ENCODE peak calls at places on chromosomes 3 and 15, in four cellular contexts. One of them, this sample, is unnamed.

GRCh38 chr3:168455814-168456213 is 360.1 kb upstream of the GOLIM4 start:
- ATAC-seq in upper lobe of left lung: no peak
- ATAC-seq in HepG2: no peak
- ATAC-seq in GM12878: peak
- ATAC-seq in this sample: no peak

GRCh38 chr3:113255100-113255853 is 43.9 kb downstream of the BOC start:
- ATAC-seq in upper lobe of left lung: no peak
- ATAC-seq in HepG2: no peak
- ATAC-seq in GM12878: peak
- ATAC-seq in this sample: peak

GRCh38 chr3:37751537-37751936 is 110.1 kb upstream of the CTDSPL start:
- ATAC-seq in upper lobe of left lung: no peak
- ATAC-seq in HepG2: no peak
- ATAC-seq in GM12878: no peak
- ATAC-seq in this sample: no peak

GRCh38 chr3:70947584-70947983 is 635.1 kb upstream of the MDFIC2 start:
- ATAC-seq in upper lobe of left lung: no peak
- ATAC-seq in HepG2: peak
- ATAC-seq in GM12878: no peak
- ATAC-seq in this sample: peak

GRCh38 chr3:177051419-177051818 is 145.9 kb downstream of the TBL1XR1 start:
- ATAC-seq in upper lobe of left lung: no peak
- ATAC-seq in HepG2: no peak
- ATAC-seq in GM12878: no peak
- ATAC-seq in this sample: no peak

GRCh38 chr15:81000144-81000625 is 538 bp upstream of the TLNRD1 start:
- ATAC-seq in upper lobe of left lung: no peak
- ATAC-seq in HepG2: no peak
- ATAC-seq in GM12878: peak
- ATAC-seq in this sample: no peak

GRCh38 chr15:74420193-74420905 is 13.4 kb downstream of the SEMA7A start:
- ATAC-seq in upper lobe of left lung: no peak
- ATAC-seq in HepG2: no peak
- ATAC-seq in GM12878: peak
- ATAC-seq in this sample: no peak

GRCh38 chr3:192068464-192069254 is 607.7 kb downstream of the PYDC2 start:
- ATAC-seq in upper lobe of left lung: no peak
- ATAC-seq in HepG2: no peak
- ATAC-seq in GM12878: peak
- ATAC-seq in this sample: no peak

GRCh38 chr3:169940486-169941181 is 26.0 kb upstream of the SEC62 start:
- ATAC-seq in upper lobe of left lung: no peak
- ATAC-seq in HepG2: no peak
- ATAC-seq in GM12878: peak
- ATAC-seq in this sample: no peak

GRCh38 chr15:26551473-26551872 is 221.4 kb downstream of the GABRB3 start:
- ATAC-seq in upper lobe of left lung: peak
- ATAC-seq in HepG2: no peak
- ATAC-seq in GM12878: no peak
- ATAC-seq in this sample: no peak
- TF ChIP-seq EP300 in upper lobe of left lung: no peak
- TF ChIP-seq EP300 in HepG2: no peak
- TF ChIP-seq EP300 in GM12878: no peak
- TF ChIP-seq EP300 in this sample: no peak

DNA sequence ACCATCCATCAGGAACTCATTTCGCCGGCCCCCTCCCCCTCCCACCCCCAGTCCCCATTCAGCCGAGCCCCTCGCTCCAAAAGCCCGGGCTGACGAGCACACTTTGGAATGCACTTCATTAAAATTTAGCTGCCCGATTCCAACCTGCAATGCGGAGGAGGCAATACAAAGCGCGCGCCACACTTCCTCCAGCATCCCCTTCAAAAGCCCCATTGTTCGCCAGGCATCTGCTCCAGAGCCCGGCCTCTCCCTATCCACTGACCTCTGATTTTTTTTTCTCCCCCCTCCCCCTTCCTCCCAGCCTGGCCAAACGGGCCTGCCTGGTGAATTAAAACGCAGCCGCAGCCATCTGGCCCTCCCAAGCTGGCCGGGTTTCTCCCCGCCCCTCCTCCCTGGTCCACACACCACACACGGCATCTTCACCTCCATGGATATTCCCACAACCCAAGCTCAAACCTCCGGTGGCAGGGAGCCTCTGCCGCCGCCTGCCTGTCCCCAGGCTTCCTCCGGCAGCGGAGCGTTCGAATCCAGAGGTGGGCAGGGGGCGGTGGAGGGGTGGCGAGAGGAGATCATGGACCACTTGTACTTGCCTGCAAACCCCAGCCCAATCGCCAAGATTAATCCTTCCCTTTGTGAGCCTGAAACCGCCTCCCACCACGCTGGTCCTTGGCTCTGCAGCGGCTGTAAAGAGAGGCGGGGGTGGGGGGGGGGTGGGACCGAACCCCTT is 441.3 kb downstream of the MAGI1 start:
- ATAC-seq in upper lobe of left lung: no peak
- ATAC-seq in HepG2: no peak
- ATAC-seq in GM12878: no peak
- ATAC-seq in this sample: no peak
- TF ChIP-seq POLR2AphosphoS5 in upper lobe of left lung: no peak
- TF ChIP-seq POLR2AphosphoS5 in HepG2: no peak
- TF ChIP-seq POLR2AphosphoS5 in GM12878: no peak
- TF ChIP-seq POLR2AphosphoS5 in this sample: no peak

GRCh38 chr3:158644345-158644908 is at the start of gene GFM1:
- ATAC-seq in upper lobe of left lung: peak
- ATAC-seq in HepG2: peak
- ATAC-seq in GM12878: peak
- ATAC-seq in this sample: peak
- TF ChIP-seq EP300 in upper lobe of left lung: peak
- TF ChIP-seq EP300 in HepG2: no peak
- TF ChIP-seq EP300 in GM12878: peak
- TF ChIP-seq EP300 in this sample: no peak

GRCh38 chr3:122581622-122582021 is 4.2 kb downstream of the PARP15 start:
- ATAC-seq in upper lobe of left lung: no peak
- ATAC-seq in HepG2: no peak
- ATAC-seq in GM12878: no peak
- ATAC-seq in this sample: no peak

GRCh38 chr3:122572940-122573412 is 4.5 kb upstream of the PARP15 start:
- ATAC-seq in upper lobe of left lung: peak
- ATAC-seq in HepG2: peak
- ATAC-seq in GM12878: peak
- ATAC-seq in this sample: no peak

GRCh38 chr3:122576174-122576940 is 1.1 kb upstream of the PARP15 start:
- ATAC-seq in upper lobe of left lung: no peak
- ATAC-seq in HepG2: peak
- ATAC-seq in GM12878: peak
- ATAC-seq in this sample: no peak

GRCh38 chr3:122578110-122578740 is 775 bp downstream of the PARP15 start:
- ATAC-seq in upper lobe of left lung: no peak
- ATAC-seq in HepG2: no peak
- ATAC-seq in GM12878: no peak
- ATAC-seq in this sample: no peak

GRCh38 chr3:122577409-122578028 is at the start of gene PARP15:
- ATAC-seq in upper lobe of left lung: peak
- ATAC-seq in HepG2: no peak
- ATAC-seq in GM12878: peak
- ATAC-seq in this sample: peak
- TF ChIP-seq POLR2AphosphoS5 in upper lobe of left lung: no peak
- TF ChIP-seq POLR2AphosphoS5 in HepG2: no peak
- TF ChIP-seq POLR2AphosphoS5 in GM12878: peak
- TF ChIP-seq POLR2AphosphoS5 in this sample: no peak

GRCh38 chr15:65414841-65415621 is 7.7 kb downstream of the IGDCC4 start:
- ATAC-seq in upper lobe of left lung: no peak
- ATAC-seq in HepG2: peak
- ATAC-seq in GM12878: peak
- ATAC-seq in this sample: no peak
- TF ChIP-seq EP300 in upper lobe of left lung: no peak
- TF ChIP-seq EP300 in HepG2: no peak
- TF ChIP-seq EP300 in GM12878: no peak
- TF ChIP-seq EP300 in this sample: no peak

DNA sequence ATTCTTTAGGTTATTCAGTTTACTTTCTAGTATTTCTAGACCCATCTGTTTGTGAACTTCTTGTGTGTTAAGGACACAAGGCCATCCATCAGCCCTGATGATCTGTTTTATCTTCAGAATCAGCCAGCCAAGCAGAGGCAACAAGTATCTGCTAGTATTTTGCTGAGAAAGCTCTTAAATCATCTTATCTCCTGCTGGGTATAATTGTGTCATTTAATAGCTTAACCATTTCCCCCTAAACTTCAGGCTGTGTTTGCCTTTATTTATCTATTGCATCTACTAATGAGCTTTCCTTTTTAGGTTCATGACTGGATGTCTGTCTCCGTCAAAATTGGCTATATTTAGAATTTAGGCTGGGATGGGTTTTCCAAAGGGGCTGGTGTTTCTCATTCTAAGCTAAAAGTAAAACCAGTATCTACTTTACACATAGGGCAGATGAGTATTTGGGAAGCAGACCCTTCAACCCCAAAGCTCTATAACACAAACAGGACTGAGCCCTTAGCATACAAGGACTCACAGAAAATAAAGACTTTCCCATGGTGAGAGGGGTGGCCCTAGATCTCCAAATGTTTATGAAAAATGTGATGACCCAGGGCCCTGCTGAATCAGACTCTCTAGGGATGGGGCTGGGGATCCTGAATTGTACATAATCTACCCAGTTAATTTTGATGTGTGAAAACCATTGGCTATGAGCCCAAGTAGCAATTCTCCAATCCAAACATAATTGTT is 65.3 kb upstream of the PSMD6 start:
- ATAC-seq in upper lobe of left lung: no peak
- ATAC-seq in HepG2: no peak
- ATAC-seq in GM12878: no peak
- ATAC-seq in this sample: no peak
- TF ChIP-seq POLR2AphosphoS5 in upper lobe of left lung: no peak
- TF ChIP-seq POLR2AphosphoS5 in HepG2: no peak
- TF ChIP-seq POLR2AphosphoS5 in GM12878: no peak
- TF ChIP-seq POLR2AphosphoS5 in this sample: no peak

GRCh38 chr15:89197503-89197971 is 23.8 kb downstream of the RLBP1 start:
- ATAC-seq in upper lobe of left lung: peak
- ATAC-seq in HepG2: peak
- ATAC-seq in GM12878: no peak
- ATAC-seq in this sample: no peak
- TF ChIP-seq EP300 in upper lobe of left lung: no peak
- TF ChIP-seq EP300 in HepG2: no peak
- TF ChIP-seq EP300 in GM12878: no peak
- TF ChIP-seq EP300 in this sample: no peak

GRCh38 chr3:116630494-116630893 is 79.1 kb upstream of the TUSC7 start:
- ATAC-seq in upper lobe of left lung: no peak
- ATAC-seq in HepG2: no peak
- ATAC-seq in GM12878: no peak
- ATAC-seq in this sample: no peak
- TF ChIP-seq POLR2AphosphoS5 in upper lobe of left lung: no peak
- TF ChIP-seq POLR2AphosphoS5 in HepG2: no peak
- TF ChIP-seq POLR2AphosphoS5 in GM12878: no peak
- TF ChIP-seq POLR2AphosphoS5 in this sample: no peak

DNA sequence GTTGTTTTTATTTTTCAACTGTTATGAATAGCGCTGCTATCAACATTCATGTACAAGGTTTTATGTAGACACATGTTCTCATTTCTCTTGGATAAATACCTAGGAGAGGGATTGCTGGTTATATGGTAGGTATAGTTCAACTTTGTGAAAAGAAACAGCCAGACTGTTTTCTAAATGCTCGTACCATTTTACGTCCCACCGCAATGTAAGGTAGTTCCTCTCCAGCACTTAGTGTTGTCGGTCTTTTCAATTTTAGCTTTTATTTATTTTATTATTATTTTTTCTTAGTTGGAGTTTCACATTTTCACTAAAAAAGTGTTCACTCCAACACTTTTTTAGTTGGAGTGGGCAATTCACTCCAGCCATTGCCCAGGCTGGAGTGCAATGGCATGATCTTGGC is 117.1 kb downstream of the CHSY1 start:
- ATAC-seq in upper lobe of left lung: no peak
- ATAC-seq in HepG2: no peak
- ATAC-seq in GM12878: no peak
- ATAC-seq in this sample: no peak
- TF ChIP-seq EP300 in upper lobe of left lung: no peak
- TF ChIP-seq EP300 in HepG2: no peak
- TF ChIP-seq EP300 in GM12878: no peak
- TF ChIP-seq EP300 in this sample: no peak

This sample was measured in gastroesophageal sphincter.